ENCODE peak calls at places on chromosomes 3 and 15, in ten cellular contexts. A is BE2C, E is tibial nerve, P is HFFc6, R is fibroblast of villous mesenchyme, G is bronchial epithelial cell, Q is AG04450, K is ovary, Z is neural crest cell, U is natural killer cell. L is an unnamed sample.

GRCh38 chr3:13535905-13536304 is 13.0 kb upstream of the FBLN2 start:
- DNase-seq in U (no peak), R (no peak), A (no peak), K (peak; percentile 21), Q (no peak), E (no peak), G (no peak), Z (no peak), P (no peak), L (no peak)

GRCh38 chr3:65170357-65171090 is 482.7 kb upstream of the ADAMTS9 start:
- DNase-seq in U (no peak), A (peak; percentile 77), R (peak; percentile 85), Z (no peak), P (peak; percentile 28), G (peak; percentile 21), E (peak; percentile 84), Q (peak; percentile 26), K (peak; percentile 90), L (no peak)

GRCh38 chr3:97138914-97139541 is 324.6 kb downstream of the EPHA6 start:
- DNase-seq in Q (no peak), R (no peak), U (no peak), K (no peak), A (peak; percentile 11), P (no peak), E (no peak), G (peak; percentile 36), Z (no peak), L (no peak)

GRCh38 chr3:4222574-4222973 is 80.6 kb upstream of the SETMAR start:
- DNase-seq in R (no peak), G (no peak), Q (no peak), Z (no peak), A (no peak), P (no peak), U (no peak), K (no peak), E (no peak), L (no peak)

GRCh38 chr3:72567474-72567873 is 280.8 kb downstream of the SHQ1 start:
- DNase-seq in R (no peak), G (no peak), P (no peak), U (no peak), Z (no peak), E (no peak), Q (no peak), A (no peak), K (no peak), L (no peak)

GRCh38 chr3:174438501-174439156 is 420.5 kb upstream of the NAALADL2 start:
- DNase-seq in A (no peak), Z (no peak), K (no peak), P (no peak), Q (no peak), R (peak; percentile 11), G (no peak), U (no peak), E (no peak), L (no peak)

GRCh38 chr15:82183121-82184031 is 79.2 kb downstream of the EFL1 start:
- DNase-seq in Q (peak; percentile 65), R (peak; percentile 43), P (peak; percentile 64), A (no peak), E (no peak), G (no peak), K (no peak), U (no peak), Z (no peak), L (no peak)

GRCh38 chr3:182490601-182491485 is 302.5 kb upstream of the ATP11B start:
- DNase-seq in G (peak; percentile 55), A (peak; percentile 42), E (no peak), U (no peak), Z (no peak), R (peak; percentile 1), Q (no peak), K (no peak), P (no peak), L (no peak)

GRCh38 chr15:39700301-39700700 is 82.3 kb downstream of the FSIP1 start:
- DNase-seq in Q (no peak), E (no peak), U (no peak), A (no peak), G (no peak), K (no peak), Z (no peak), R (peak; percentile 12), P (no peak), L (no peak)

GRCh38 chr15:53448215-53449001 is 311.1 kb downstream of the WDR72 start:
- DNase-seq in P (no peak), Q (no peak), K (no peak), A (no peak), Z (no peak), R (no peak), U (no peak), E (no peak), G (no peak), L (no peak)

GRCh38 chr3:190446492-190447301 is 3.0 kb downstream of the TMEM207 start:
- DNase-seq in P (no peak), A (no peak), U (no peak), K (no peak), G (no peak), Q (no peak), R (peak; percentile 13), Z (no peak), E (no peak), L (no peak)

GRCh38 chr3:190444036-190444435 is 5.7 kb downstream of the TMEM207 start:
- DNase-seq in E (no peak), Z (no peak), K (no peak), G (no peak), Q (no peak), P (no peak), U (no peak), R (no peak), A (no peak), L (no peak)

GRCh38 chr3:190442240-190442639 is 7.5 kb downstream of the TMEM207 start:
- DNase-seq in K (no peak), Q (no peak), U (no peak), P (no peak), A (no peak), E (no peak), R (no peak), Z (no peak), G (no peak), L (no peak)

GRCh38 chr3:190444576-190445145 is 5.0 kb downstream of the TMEM207 start:
- DNase-seq in G (no peak), A (no peak), Z (no peak), P (peak; percentile 20), Q (no peak), U (no peak), R (no peak), K (no peak), E (no peak), L (no peak)

GRCh38 chr3:190443257-190443656 is 6.4 kb downstream of the TMEM207 start:
- DNase-seq in A (no peak), G (peak; percentile 15), P (no peak), Q (no peak), E (no peak), R (peak; percentile 36), Z (no peak), U (no peak), K (no peak), L (no peak)
- TF ChIP-seq CTCF in A (no peak), G (peak; percentile 13), P (peak; percentile 76), Q (peak; percentile 54), E (no peak), R (peak; percentile 46), Z (peak; percentile 50), U (no peak), K (no peak), L (no peak)

GRCh38 chr3:165526367-165526766 is 310.9 kb downstream of the BCHE start:
- DNase-seq in Q (no peak), U (no peak), K (no peak), P (no peak), R (no peak), G (no peak), Z (no peak), A (peak; percentile 77), E (no peak), L (no peak)
- TF ChIP-seq CTCF in Q (no peak), U (no peak), K (no peak), P (no peak), R (no peak), G (no peak), Z (no peak), A (peak; percentile 44), E (no peak), L (no peak)

DNA sequence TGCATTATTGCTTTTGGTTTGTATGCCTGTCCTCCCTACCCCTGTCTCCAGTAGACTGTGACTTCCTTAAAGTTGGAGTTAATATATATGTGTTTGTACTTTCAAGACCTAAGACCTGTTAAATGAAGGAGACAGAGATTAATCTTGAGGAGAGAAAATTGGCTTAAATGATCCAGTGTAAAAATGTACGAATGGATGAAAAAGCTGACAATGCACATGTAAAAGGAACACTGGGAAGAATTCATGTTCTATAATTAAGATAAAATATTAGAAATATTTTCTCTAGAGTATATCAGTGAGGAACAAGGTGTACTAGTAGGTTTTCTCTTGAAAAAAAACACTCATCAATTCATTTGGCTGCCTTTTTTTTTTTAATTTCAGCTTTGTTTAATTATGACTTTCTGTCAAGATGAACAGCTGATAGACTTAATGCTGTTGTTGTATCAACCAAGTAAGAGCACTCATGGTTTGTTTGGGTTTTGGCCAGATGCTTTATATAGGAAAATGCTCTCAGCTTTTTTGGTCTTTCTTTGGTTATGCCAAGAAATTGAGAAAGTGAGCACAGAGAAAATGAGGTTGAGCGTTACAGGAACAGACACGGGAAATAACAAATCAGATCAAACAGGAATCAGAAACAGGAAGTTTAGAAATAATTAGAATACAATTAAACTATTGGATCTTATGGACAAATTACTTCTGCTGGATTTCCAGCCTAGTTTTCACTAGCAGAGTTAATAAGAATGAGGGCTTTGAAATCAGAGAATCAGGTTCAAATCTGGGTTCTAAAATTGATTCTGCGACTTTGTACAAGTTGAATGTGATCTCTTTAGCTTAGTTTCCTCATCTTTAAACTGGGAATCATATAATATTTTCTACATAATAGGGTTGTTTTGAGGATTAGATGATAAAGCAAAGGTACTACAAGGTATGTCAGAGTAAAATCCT is 38.3 kb upstream of the AADAC start:
- DNase-seq in G (no peak), Z (no peak), P (no peak), E (no peak), K (no peak), Q (no peak), U (no peak), A (no peak), R (no peak), L (no peak)
- TF ChIP-seq CTCF in G (no peak), Z (no peak), P (no peak), E (no peak), K (no peak), Q (no peak), U (no peak), A (no peak), R (no peak), L (no peak)

DNA sequence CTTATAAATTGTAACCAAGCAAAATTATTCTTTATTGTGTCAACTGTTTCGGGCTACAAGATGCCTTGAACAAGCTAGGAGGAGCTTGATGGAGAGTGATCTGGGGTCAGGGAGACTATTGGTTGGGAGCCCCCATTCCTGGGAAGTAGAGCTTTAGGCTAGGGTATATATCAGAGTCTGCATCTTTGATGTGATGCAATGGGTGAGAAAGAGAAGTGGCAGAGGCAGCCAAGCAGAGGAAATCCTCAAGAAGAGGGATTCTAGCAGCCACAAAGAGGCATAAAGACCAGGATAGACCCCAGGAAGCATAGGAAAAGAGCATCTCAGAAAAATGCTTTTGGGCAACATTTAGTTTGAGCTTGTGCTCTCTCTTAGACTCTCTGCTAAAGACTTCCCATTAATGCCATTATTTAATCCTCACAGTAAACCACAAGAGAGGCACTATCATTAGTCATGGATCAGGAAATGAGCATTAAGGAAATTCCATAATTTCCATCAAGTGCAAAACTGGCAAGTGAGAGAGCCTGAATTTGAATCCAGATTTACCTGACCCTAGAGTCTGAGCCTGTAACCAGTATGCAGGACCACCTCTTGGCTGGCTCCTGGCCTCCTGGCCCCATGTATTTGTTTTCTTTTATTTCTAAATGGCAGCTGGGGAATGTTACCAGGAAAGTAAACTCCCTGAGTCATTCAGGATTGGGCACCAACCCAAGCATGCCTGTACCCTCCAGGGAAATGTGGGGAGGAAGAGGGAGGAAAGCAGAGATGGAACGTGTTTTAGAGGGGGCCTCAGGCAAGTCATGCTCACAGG is 118.7 kb downstream of the RPL22L1 start:
- DNase-seq in A (peak; percentile 55), K (peak; percentile 78), Z (no peak), E (peak; percentile 58), Q (peak; percentile 63), U (no peak), G (peak; percentile 87), R (peak; percentile 85), P (peak; percentile 84), L (no peak)
- TF ChIP-seq CTCF in A (no peak), K (no peak), Z (no peak), E (no peak), Q (no peak), U (no peak), G (no peak), R (no peak), P (no peak), L (no peak)